ENCODE peak calls at places on chromosomes 4 and X, in eight cellular contexts. One of them, this sample, is unnamed.

GRCh38 chrX:10939384-10939783 is 171.7 kb upstream of the HCCS start:
- DNase-seq in neural progenitor cell: no peak
- DNase-seq in nephron progenitor cell: no peak
- DNase-seq in BJ: no peak
- DNase-seq in K562: no peak
- DNase-seq in endothelial cell: no peak
- DNase-seq in foreskin fibroblast: no peak
- DNase-seq in sigmoid colon: no peak
- DNase-seq in this sample: no peak

GRCh38 chrX:48474127-48474526 is 1.9 kb upstream of the FTSJ1 start:
- DNase-seq in neural progenitor cell: peak; percentile 23
- DNase-seq in nephron progenitor cell: no peak
- DNase-seq in BJ: no peak
- DNase-seq in K562: no peak
- DNase-seq in endothelial cell: peak; percentile 21
- DNase-seq in foreskin fibroblast: no peak
- DNase-seq in sigmoid colon: no peak
- DNase-seq in this sample: no peak

GRCh38 chrX:135520022-135520552 is 373 bp upstream of the INTS6L start:
- DNase-seq in neural progenitor cell: peak; percentile 16
- DNase-seq in nephron progenitor cell: no peak
- DNase-seq in BJ: no peak
- DNase-seq in K562: no peak
- DNase-seq in endothelial cell: peak; percentile 4
- DNase-seq in foreskin fibroblast: peak; percentile 15
- DNase-seq in sigmoid colon: no peak
- DNase-seq in this sample: no peak

GRCh38 chr4:77636902-77637301 is 31.3 kb downstream of the CXCL13 start:
- DNase-seq in neural progenitor cell: no peak
- DNase-seq in nephron progenitor cell: no peak
- DNase-seq in BJ: peak; percentile 4
- DNase-seq in K562: no peak
- DNase-seq in endothelial cell: no peak
- DNase-seq in foreskin fibroblast: peak; percentile 63
- DNase-seq in sigmoid colon: no peak
- DNase-seq in this sample: no peak

GRCh38 chr4:52377563-52377962 is 281.5 kb downstream of the USP46 start:
- DNase-seq in neural progenitor cell: peak; percentile 62
- DNase-seq in nephron progenitor cell: peak; percentile 10
- DNase-seq in BJ: no peak
- DNase-seq in K562: no peak
- DNase-seq in endothelial cell: no peak
- DNase-seq in foreskin fibroblast: no peak
- DNase-seq in sigmoid colon: no peak
- DNase-seq in this sample: no peak

GRCh38 chrX:13110427-13111324 is 66.3 kb upstream of the FAM9C start:
- DNase-seq in neural progenitor cell: no peak
- DNase-seq in nephron progenitor cell: no peak
- DNase-seq in BJ: peak; percentile 71
- DNase-seq in K562: no peak
- DNase-seq in endothelial cell: no peak
- DNase-seq in foreskin fibroblast: peak; percentile 80
- DNase-seq in sigmoid colon: peak; percentile 73
- DNase-seq in this sample: peak; percentile 83

GRCh38 chr4:146981651-146982050 is 36.0 kb upstream of the TTC29 start:
- DNase-seq in neural progenitor cell: peak; percentile 84
- DNase-seq in nephron progenitor cell: peak; percentile 35
- DNase-seq in BJ: peak; percentile 24
- DNase-seq in K562: no peak
- DNase-seq in endothelial cell: no peak
- DNase-seq in foreskin fibroblast: peak; percentile 12
- DNase-seq in sigmoid colon: no peak
- DNase-seq in this sample: no peak

GRCh38 chrX:49272426-49272825 is 2.8 kb downstream of the PPP1R3F start:
- DNase-seq in neural progenitor cell: no peak
- DNase-seq in nephron progenitor cell: no peak
- DNase-seq in BJ: no peak
- DNase-seq in K562: no peak
- DNase-seq in endothelial cell: no peak
- DNase-seq in foreskin fibroblast: no peak
- DNase-seq in sigmoid colon: peak; percentile 27
- DNase-seq in this sample: no peak

GRCh38 chrX:23554304-23554703 is 113.0 kb upstream of the PRDX4 start:
- DNase-seq in neural progenitor cell: peak; percentile 63
- DNase-seq in nephron progenitor cell: no peak
- DNase-seq in BJ: no peak
- DNase-seq in K562: peak; percentile 8
- DNase-seq in endothelial cell: no peak
- DNase-seq in foreskin fibroblast: peak; percentile 7
- DNase-seq in sigmoid colon: no peak
- DNase-seq in this sample: peak; percentile 1

GRCh38 chrX:22987452-22987851 is 12.3 kb upstream of the DDX53 start:
- DNase-seq in neural progenitor cell: no peak
- DNase-seq in nephron progenitor cell: no peak
- DNase-seq in BJ: no peak
- DNase-seq in K562: no peak
- DNase-seq in endothelial cell: no peak
- DNase-seq in foreskin fibroblast: no peak
- DNase-seq in sigmoid colon: no peak
- DNase-seq in this sample: no peak

GRCh38 chrX:123884809-123885408 is 25.1 kb downstream of the XIAP start:
- DNase-seq in neural progenitor cell: peak; percentile 55
- DNase-seq in nephron progenitor cell: peak; percentile 12
- DNase-seq in BJ: no peak
- DNase-seq in K562: peak; percentile 26
- DNase-seq in endothelial cell: peak; percentile 6
- DNase-seq in foreskin fibroblast: no peak
- DNase-seq in sigmoid colon: no peak
- DNase-seq in this sample: no peak

GRCh38 chr4:6956087-6956433 is 46.4 kb downstream of the TBC1D14 start:
- DNase-seq in neural progenitor cell: no peak
- DNase-seq in nephron progenitor cell: no peak
- DNase-seq in BJ: no peak
- DNase-seq in K562: no peak
- DNase-seq in endothelial cell: no peak
- DNase-seq in foreskin fibroblast: no peak
- DNase-seq in sigmoid colon: no peak
- DNase-seq in this sample: no peak

GRCh38 chrX:110795645-110796510 is at the start of gene CHRDL1:
- DNase-seq in neural progenitor cell: peak; percentile 50
- DNase-seq in nephron progenitor cell: peak; percentile 71
- DNase-seq in BJ: no peak
- DNase-seq in K562: no peak
- DNase-seq in endothelial cell: peak; percentile 8
- DNase-seq in foreskin fibroblast: no peak
- DNase-seq in sigmoid colon: peak; percentile 88
- DNase-seq in this sample: no peak

GRCh38 chrX:40175416-40176255 is 77.9 kb upstream of the BCOR start:
- DNase-seq in neural progenitor cell: peak; percentile 62
- DNase-seq in nephron progenitor cell: peak; percentile 46
- DNase-seq in BJ: no peak
- DNase-seq in K562: peak; percentile 56
- DNase-seq in endothelial cell: peak; percentile 31
- DNase-seq in foreskin fibroblast: no peak
- DNase-seq in sigmoid colon: peak; percentile 89
- DNase-seq in this sample: no peak

GRCh38 chr4:20159516-20159915 is 92.2 kb upstream of the SLIT2 start:
- DNase-seq in neural progenitor cell: no peak
- DNase-seq in nephron progenitor cell: no peak
- DNase-seq in BJ: no peak
- DNase-seq in K562: no peak
- DNase-seq in endothelial cell: no peak
- DNase-seq in foreskin fibroblast: no peak
- DNase-seq in sigmoid colon: no peak
- DNase-seq in this sample: no peak

GRCh38 chrX:63354484-63354883 is 3.4 kb upstream of the SPIN4 start:
- DNase-seq in neural progenitor cell: no peak
- DNase-seq in nephron progenitor cell: no peak
- DNase-seq in BJ: no peak
- DNase-seq in K562: no peak
- DNase-seq in endothelial cell: no peak
- DNase-seq in foreskin fibroblast: no peak
- DNase-seq in sigmoid colon: no peak
- DNase-seq in this sample: no peak

GRCh38 chrX:25275159-25275558 is 259.4 kb upstream of the ARX start:
- DNase-seq in neural progenitor cell: no peak
- DNase-seq in nephron progenitor cell: no peak
- DNase-seq in BJ: no peak
- DNase-seq in K562: no peak
- DNase-seq in endothelial cell: no peak
- DNase-seq in foreskin fibroblast: no peak
- DNase-seq in sigmoid colon: no peak
- DNase-seq in this sample: no peak

GRCh38 chr4:85748654-85749053 is 273.7 kb downstream of the ARHGAP24 start:
- DNase-seq in neural progenitor cell: no peak
- DNase-seq in nephron progenitor cell: no peak
- DNase-seq in BJ: no peak
- DNase-seq in K562: no peak
- DNase-seq in endothelial cell: no peak
- DNase-seq in foreskin fibroblast: no peak
- DNase-seq in sigmoid colon: no peak
- DNase-seq in this sample: no peak

GRCh38 chrX:10518073-10518472 is 102.3 kb downstream of the MID1 start:
- DNase-seq in neural progenitor cell: no peak
- DNase-seq in nephron progenitor cell: no peak
- DNase-seq in BJ: no peak
- DNase-seq in K562: no peak
- DNase-seq in endothelial cell: no peak
- DNase-seq in foreskin fibroblast: no peak
- DNase-seq in sigmoid colon: no peak
- DNase-seq in this sample: no peak

GRCh38 chrX:153411255-153411987 is at the start of gene ZFP92:
- DNase-seq in neural progenitor cell: no peak
- DNase-seq in nephron progenitor cell: peak; percentile 39
- DNase-seq in BJ: no peak
- DNase-seq in K562: peak; percentile 93
- DNase-seq in endothelial cell: no peak
- DNase-seq in foreskin fibroblast: no peak
- DNase-seq in sigmoid colon: no peak
- DNase-seq in this sample: no peak

GRCh38 chrX:153411988-153412574 is 809 bp downstream of the ZFP92 start:
- DNase-seq in neural progenitor cell: peak; percentile 43
- DNase-seq in nephron progenitor cell: no peak
- DNase-seq in BJ: no peak
- DNase-seq in K562: no peak
- DNase-seq in endothelial cell: no peak
- DNase-seq in foreskin fibroblast: no peak
- DNase-seq in sigmoid colon: no peak
- DNase-seq in this sample: no peak

GRCh38 chrX:153414838-153415552 is 3.7 kb downstream of the ZFP92 start:
- DNase-seq in neural progenitor cell: no peak
- DNase-seq in nephron progenitor cell: no peak
- DNase-seq in BJ: no peak
- DNase-seq in K562: no peak
- DNase-seq in endothelial cell: no peak
- DNase-seq in foreskin fibroblast: peak; percentile 30
- DNase-seq in sigmoid colon: no peak
- DNase-seq in this sample: no peak

GRCh38 chrX:153413731-153414130 is 2.5 kb downstream of the ZFP92 start:
- DNase-seq in neural progenitor cell: no peak
- DNase-seq in nephron progenitor cell: no peak
- DNase-seq in BJ: no peak
- DNase-seq in K562: no peak
- DNase-seq in endothelial cell: no peak
- DNase-seq in foreskin fibroblast: no peak
- DNase-seq in sigmoid colon: no peak
- DNase-seq in this sample: no peak

GRCh38 chrX:153412746-153413720 is 1.8 kb downstream of the ZFP92 start:
- DNase-seq in neural progenitor cell: peak; percentile 18
- DNase-seq in nephron progenitor cell: no peak
- DNase-seq in BJ: no peak
- DNase-seq in K562: no peak
- DNase-seq in endothelial cell: no peak
- DNase-seq in foreskin fibroblast: no peak
- DNase-seq in sigmoid colon: no peak
- DNase-seq in this sample: no peak
- TF ChIP-seq CTCF in neural progenitor cell: peak; percentile 42
- TF ChIP-seq CTCF in nephron progenitor cell: no peak
- TF ChIP-seq CTCF in BJ: peak; percentile 17
- TF ChIP-seq CTCF in K562: peak; percentile 26
- TF ChIP-seq CTCF in endothelial cell: no peak
- TF ChIP-seq CTCF in foreskin fibroblast: no peak
- TF ChIP-seq CTCF in sigmoid colon: no peak
- TF ChIP-seq CTCF in this sample: peak; percentile 7

GRCh38 chr4:113106076-113106475 is 56.6 kb downstream of the ANK2 start:
- DNase-seq in neural progenitor cell: no peak
- DNase-seq in nephron progenitor cell: no peak
- DNase-seq in BJ: peak; percentile 11
- DNase-seq in K562: no peak
- DNase-seq in endothelial cell: no peak
- DNase-seq in foreskin fibroblast: peak; percentile 30
- DNase-seq in sigmoid colon: no peak
- DNase-seq in this sample: no peak
- TF ChIP-seq CTCF in neural progenitor cell: peak; percentile 41
- TF ChIP-seq CTCF in nephron progenitor cell: peak; percentile 31
- TF ChIP-seq CTCF in BJ: peak; percentile 44
- TF ChIP-seq CTCF in K562: no peak
- TF ChIP-seq CTCF in endothelial cell: peak; percentile 38
- TF ChIP-seq CTCF in foreskin fibroblast: peak; percentile 34
- TF ChIP-seq CTCF in sigmoid colon: no peak
- TF ChIP-seq CTCF in this sample: peak; percentile 55

DNA sequence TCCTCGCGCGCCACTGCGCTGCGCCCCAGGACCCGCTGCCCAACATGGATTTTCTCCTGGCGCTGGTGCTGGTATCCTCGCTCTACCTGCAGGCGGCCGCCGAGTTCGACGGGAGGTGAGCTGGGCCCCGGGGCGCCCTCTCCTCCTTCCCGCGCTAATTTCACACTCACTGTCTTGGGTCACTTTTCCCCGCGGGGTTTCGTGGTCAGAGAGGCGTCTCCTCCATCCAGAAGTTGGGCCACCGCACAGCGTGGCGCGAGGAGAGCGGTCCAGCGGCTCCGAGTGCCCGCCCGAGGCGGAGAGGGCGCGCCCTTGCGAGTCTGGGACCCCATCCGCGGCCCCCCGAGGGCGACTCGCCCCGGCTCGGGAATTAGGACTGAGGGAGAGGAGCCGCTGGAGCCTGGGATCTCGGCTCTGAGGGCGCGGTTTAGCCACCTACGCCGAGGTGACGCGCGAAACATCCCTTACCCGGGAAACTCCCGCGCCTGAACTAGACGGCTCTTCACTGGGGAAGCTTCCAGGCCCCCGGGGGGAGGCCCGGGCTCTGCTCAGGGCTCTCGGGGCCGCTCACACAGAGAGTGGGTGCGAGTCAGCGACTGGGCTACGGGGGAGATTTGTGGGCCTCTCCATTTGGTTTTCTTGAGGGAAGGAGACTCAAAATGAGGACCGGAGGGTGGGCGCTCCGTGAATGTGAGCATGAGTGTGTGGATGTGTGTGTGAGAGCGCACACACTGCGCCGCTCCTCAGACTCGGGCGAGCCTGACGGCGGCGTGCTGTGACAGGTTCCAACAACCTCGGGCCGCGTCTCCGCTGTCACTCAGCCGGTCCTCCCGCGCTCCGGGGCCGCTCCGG is 564 bp downstream of the NPNT start:
- DNase-seq in neural progenitor cell: peak; percentile 77
- DNase-seq in nephron progenitor cell: peak; percentile 62
- DNase-seq in BJ: no peak
- DNase-seq in K562: no peak
- DNase-seq in endothelial cell: peak; percentile 33
- DNase-seq in foreskin fibroblast: no peak
- DNase-seq in sigmoid colon: no peak
- DNase-seq in this sample: no peak
- TF ChIP-seq CTCF in neural progenitor cell: peak; percentile 19
- TF ChIP-seq CTCF in nephron progenitor cell: peak; percentile 8
- TF ChIP-seq CTCF in BJ: no peak
- TF ChIP-seq CTCF in K562: no peak
- TF ChIP-seq CTCF in endothelial cell: peak; percentile 14
- TF ChIP-seq CTCF in foreskin fibroblast: no peak
- TF ChIP-seq CTCF in sigmoid colon: no peak
- TF ChIP-seq CTCF in this sample: no peak

GRCh38 chrX:51144828-51145442 is 187.7 kb upstream of the NUDT10 start:
- DNase-seq in neural progenitor cell: peak; percentile 76
- DNase-seq in nephron progenitor cell: peak; percentile 47
- DNase-seq in BJ: no peak
- DNase-seq in K562: peak; percentile 36
- DNase-seq in endothelial cell: peak; percentile 35
- DNase-seq in foreskin fibroblast: no peak
- DNase-seq in sigmoid colon: no peak
- DNase-seq in this sample: peak; percentile 2
- TF ChIP-seq CTCF in neural progenitor cell: peak; percentile 67
- TF ChIP-seq CTCF in nephron progenitor cell: peak; percentile 63
- TF ChIP-seq CTCF in BJ: peak; percentile 57
- TF ChIP-seq CTCF in K562: peak; percentile 76
- TF ChIP-seq CTCF in endothelial cell: peak; percentile 57
- TF ChIP-seq CTCF in foreskin fibroblast: peak; percentile 45
- TF ChIP-seq CTCF in sigmoid colon: peak; percentile 10
- TF ChIP-seq CTCF in this sample: peak; percentile 69

This sample was measured in epithelial cell of proximal tubule.